ENCODE peak calls at places on chromosomes 2 and 18, in eight cellular contexts. M, V, D, R, U, L, O and T are unnamed samples. For H3K27me3, the result is how much of the 10 kb centered on the place peaks cover.

GRCh38 chr2:9473985-9474360 is 378 bp upstream of the IAH1 start:
- DNase-seq in M (peak), V (peak), D (no peak), R (peak), U (no peak), L (peak), O (no peak), T (peak)

GRCh38 chr2:17752281-17752680 is 1.3 kb downstream of the SMC6 start:
- DNase-seq in M (no peak), V (no peak), D (no peak), R (no peak), U (no peak), L (no peak), O (no peak), T (no peak)

GRCh38 chr18:45335644-45336043 is 279.6 kb upstream of the SLC14A2 start:
- DNase-seq in M (no peak), V (no peak), D (peak), R (no peak), U (no peak), L (no peak), O (no peak), T (no peak)

GRCh38 chr2:59974051-59974766 is 579.2 kb downstream of the BCL11A start:
- DNase-seq in M (no peak), V (no peak), D (no peak), R (no peak), U (no peak), L (no peak), O (no peak), T (no peak)

GRCh38 chr2:30272761-30273573 is 41.6 kb downstream of the LBH start:
- DNase-seq in M (no peak), V (no peak), D (no peak), R (no peak), U (no peak), L (no peak), O (no peak), T (no peak)

GRCh38 chr2:88170472-88170892 is 336 bp downstream of the THNSL2 start:
- DNase-seq in M (no peak), V (no peak), D (no peak), R (no peak), U (peak), L (peak), O (no peak), T (no peak)

GRCh38 chr2:216799873-216800421 is 59.9 kb downstream of the TNP1 start:
- DNase-seq in M (no peak), V (no peak), D (no peak), R (no peak), U (no peak), L (peak), O (no peak), T (no peak)

GRCh38 chr2:134360750-134361487 is 107.0 kb downstream of the MGAT5 start:
- DNase-seq in M (peak), V (peak), D (no peak), R (no peak), U (no peak), L (no peak), O (no peak), T (no peak)

GRCh38 chr2:120231974-120232635 is 8.9 kb upstream of the TMEM185B start:
- DNase-seq in M (no peak), V (no peak), D (peak), R (no peak), U (no peak), L (no peak), O (no peak), T (peak)

GRCh38 chr2:170170281-170171035 is 7.5 kb upstream of the MYO3B start:
- DNase-seq in M (no peak), V (no peak), D (no peak), R (no peak), U (no peak), L (no peak), O (no peak), T (no peak)

GRCh38 chr2:195486987-195487644 is 169.9 kb upstream of the SLC39A10 start:
- DNase-seq in M (no peak), V (no peak), D (peak), R (no peak), U (no peak), L (no peak), O (no peak), T (no peak)

GRCh38 chr2:100857915-100858314 is 38.0 kb downstream of the NPAS2 start:
- DNase-seq in M (no peak), V (no peak), D (no peak), R (no peak), U (no peak), L (no peak), O (no peak), T (no peak)

GRCh38 chr18:44536041-44536440 is 144.6 kb upstream of the SETBP1 start:
- DNase-seq in M (no peak), V (no peak), D (peak), R (no peak), U (no peak), L (no peak), O (no peak), T (no peak)

GRCh38 chr2:112784199-112785189 is at the start of gene IL1A:
- DNase-seq in M (no peak), V (no peak), D (peak), R (no peak), U (no peak), L (peak), O (no peak), T (no peak)

GRCh38 chr2:227862227-227862740 is 9.1 kb upstream of the DAW1 start:
- DNase-seq in M (no peak), V (no peak), D (peak), R (no peak), U (peak), L (peak), O (no peak), T (no peak)

GRCh38 chr2:74503506-74504475 is 3.7 kb downstream of the PCGF1 start:
- DNase-seq in M (no peak), V (no peak), D (no peak), R (no peak), U (peak), L (no peak), O (no peak), T (no peak)

GRCh38 chr2:128727914-128728313 is 409.2 kb upstream of the HS6ST1 start:
- DNase-seq in M (no peak), V (no peak), D (peak), R (no peak), U (peak), L (no peak), O (no peak), T (no peak)

GRCh38 chr2:101558740-101559508 is 84.0 kb upstream of the RFX8 start:
- DNase-seq in M (no peak), V (no peak), D (no peak), R (no peak), U (no peak), L (no peak), O (no peak), T (no peak)

GRCh38 chr2:158931577-158931976 is 36.9 kb upstream of the TANC1 start:
- DNase-seq in M (no peak), V (no peak), D (peak), R (no peak), U (no peak), L (no peak), O (no peak), T (no peak)

GRCh38 chr2:192127434-192127833 is 67.3 kb downstream of the TMEFF2 start:
- DNase-seq in M (no peak), V (no peak), D (no peak), R (no peak), U (no peak), L (no peak), O (no peak), T (no peak)

GRCh38 chr2:27442981-27443323 is 771 bp downstream of the KRTCAP3 start:
- DNase-seq in M (no peak), V (no peak), D (no peak), R (no peak), U (no peak), L (peak), O (no peak), T (no peak)

GRCh38 chr2:37377187-37377532 is 32.7 kb downstream of the QPCT start:
- DNase-seq in M (no peak), V (no peak), D (peak), R (no peak), U (peak), L (no peak), O (no peak), T (no peak)

GRCh38 chr2:26772064-26773001 is 8.2 kb downstream of the SLC35F6 start:
- DNase-seq in M (peak), V (peak), D (peak), R (peak), U (peak), L (peak), O (peak), T (peak)

GRCh38 chr2:124048664-124049063 is 23.6 kb downstream of the CNTNAP5 start:
- DNase-seq in M (no peak), V (no peak), D (no peak), R (no peak), U (no peak), L (no peak), O (no peak), T (no peak)

GRCh38 chr18:55833543-55833942 is 245.6 kb upstream of the TCF4 start:
- DNase-seq in M (no peak), V (no peak), D (peak), R (no peak), U (no peak), L (no peak), O (no peak), T (no peak)

GRCh38 chr2:134718956-134719814 is at the start of gene TMEM163:
- DNase-seq in M (no peak), V (no peak), D (no peak), R (peak), U (no peak), L (no peak), O (no peak), T (peak)

GRCh38 chr2:191626497-191627151 is 51.3 kb upstream of the NABP1 start:
- DNase-seq in M (no peak), V (no peak), D (peak), R (no peak), U (no peak), L (no peak), O (no peak), T (no peak)

GRCh38 chr18:63207154-63207790 is 112.3 kb downstream of the BCL2 start:
- DNase-seq in M (no peak), V (no peak), D (no peak), R (no peak), U (no peak), L (peak), O (no peak), T (no peak)

GRCh38 chr2:85181093-85181685 is 48.0 kb downstream of the TCF7L1 start:
- DNase-seq in M (no peak), V (no peak), D (no peak), R (no peak), U (no peak), L (no peak), O (no peak), T (no peak)

GRCh38 chr2:57549642-57550102 is 496.9 kb upstream of the VRK2 start:
- DNase-seq in M (no peak), V (no peak), D (peak), R (no peak), U (no peak), L (no peak), O (no peak), T (no peak)

GRCh38 chr18:50819027-50819726 is 639 bp downstream of the MRO start:
- DNase-seq in M (no peak), V (peak), D (peak), R (peak), U (no peak), L (peak), O (no peak), T (no peak)

GRCh38 chr2:184598313-184599053 is at the start of gene ZNF804A:
- DNase-seq in M (peak), V (peak), D (peak), R (peak), U (peak), L (peak), O (no peak), T (no peak)

GRCh38 chr2:1496394-1496821 is 83.1 kb downstream of the TPO start:
- DNase-seq in M (no peak), V (no peak), D (no peak), R (peak), U (no peak), L (no peak), O (no peak), T (no peak)

GRCh38 chr2:55031505-55031904 is 18.7 kb downstream of the RTN4 start:
- DNase-seq in M (no peak), V (no peak), D (no peak), R (no peak), U (no peak), L (no peak), O (no peak), T (no peak)

GRCh38 chr2:239928457-239929350 is 96.4 kb downstream of the NDUFA10 start:
- DNase-seq in M (peak), V (peak), D (no peak), R (peak), U (no peak), L (peak), O (no peak), T (no peak)

GRCh38 chr2:19503915-19504314 is 145.5 kb upstream of the OSR1 start:
- DNase-seq in M (no peak), V (no peak), D (no peak), R (no peak), U (no peak), L (no peak), O (no peak), T (no peak)

GRCh38 chr2:19504400-19505198 is 146.2 kb upstream of the OSR1 start:
- DNase-seq in M (no peak), V (no peak), D (peak), R (no peak), U (no peak), L (no peak), O (no peak), T (no peak)

GRCh38 chr2:19507137-19507536 is 148.7 kb upstream of the OSR1 start:
- DNase-seq in M (no peak), V (no peak), D (no peak), R (no peak), U (no peak), L (no peak), O (no peak), T (no peak)

GRCh38 chr2:19503406-19503805 is 145.0 kb upstream of the OSR1 start:
- DNase-seq in M (no peak), V (no peak), D (no peak), R (no peak), U (no peak), L (no peak), O (no peak), T (no peak)

DNA sequence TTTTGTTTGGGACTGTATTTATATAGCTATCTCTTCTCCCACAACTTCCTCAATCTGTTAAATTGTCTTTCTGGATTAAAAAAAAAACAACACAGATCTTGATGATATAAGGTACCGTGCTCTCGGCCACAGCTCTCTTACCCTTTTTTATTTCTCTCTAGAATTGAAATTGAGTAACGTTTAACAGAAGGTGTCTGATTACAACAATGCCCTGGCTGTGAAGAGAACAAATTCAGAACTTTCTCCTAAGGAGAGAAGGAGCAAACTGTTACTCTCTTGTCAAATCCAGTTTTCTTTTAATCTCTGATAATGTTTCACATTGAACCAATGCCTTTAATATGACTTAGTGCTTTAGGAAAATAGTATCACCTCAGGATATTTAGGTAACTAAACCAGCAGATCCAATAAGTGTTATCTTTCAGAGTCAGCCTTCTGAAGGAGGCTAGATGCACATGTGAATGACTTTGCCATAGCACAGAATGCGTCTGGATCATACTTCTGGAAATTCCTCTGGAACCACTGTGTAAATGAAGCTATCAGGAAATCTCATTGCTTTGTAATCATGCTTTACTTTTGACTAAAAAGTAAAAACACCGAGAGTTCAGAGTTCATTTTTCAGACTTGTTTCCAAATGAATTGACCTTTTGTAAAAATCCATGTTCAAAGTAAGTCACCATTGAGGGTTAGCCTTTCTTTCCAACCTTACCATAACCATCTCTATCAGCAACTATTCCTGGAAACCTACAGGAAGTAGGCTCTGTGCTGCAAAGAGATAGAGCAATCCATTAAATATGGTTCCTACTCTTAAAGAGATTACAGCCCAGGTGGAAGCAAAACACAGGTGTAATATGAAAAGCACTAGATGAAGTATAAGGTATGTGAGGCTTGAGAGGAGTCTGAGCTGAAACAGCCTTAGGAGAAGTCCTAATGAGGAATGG is 147.0 kb upstream of the OSR1 start:
- DNase-seq in M (no peak), V (no peak), D (no peak), R (no peak), U (no peak), L (no peak), O (no peak), T (no peak)
- TF ChIP-seq CTCF in M (no peak), V (no peak), D (no peak), R (no peak), U (no peak), L (no peak), O (no peak), T (no peak)

GRCh38 chr18:12247946-12248345 is 6.2 kb upstream of the CIDEA start:
- DNase-seq in M (no peak), V (no peak), D (no peak), R (no peak), U (no peak), L (no peak), O (no peak), T (no peak)
- H3K27me3 ChIP-seq in M (under half), V (half or more), D (under half), R (half or more), U (under half), L (under half), O (under half), T (under half)

DNA sequence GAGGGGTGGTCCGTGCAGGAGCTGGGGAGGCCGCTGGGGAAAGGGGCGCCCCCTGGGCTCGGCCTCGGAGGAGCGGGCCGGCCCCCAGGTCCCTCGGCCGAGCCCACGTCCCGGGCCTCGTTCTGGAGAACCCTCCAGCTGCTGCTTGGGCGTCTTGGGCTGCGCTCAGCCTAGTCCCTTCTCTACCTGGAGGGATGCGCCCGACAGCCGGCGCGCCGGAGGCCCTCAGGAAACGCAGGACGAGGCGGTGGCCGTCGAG is 293 bp upstream of the D2HGDH start:
- DNase-seq in M (no peak), V (no peak), D (no peak), R (no peak), U (no peak), L (no peak), O (no peak), T (no peak)
- H3K27ac ChIP-seq in M (peak), V (peak), D (no peak), R (peak), U (peak), L (peak), O (peak), T (no peak)

GRCh38 chr2:233976087-233976486 is 58.9 kb downstream of the TRPM8 start:
- DNase-seq in M (no peak), V (no peak), D (no peak), R (no peak), U (no peak), L (no peak), O (no peak), T (no peak)

GRCh38 chr2:233976690-233977294 is 59.6 kb downstream of the TRPM8 start:
- DNase-seq in M (no peak), V (no peak), D (peak), R (no peak), U (no peak), L (no peak), O (no peak), T (no peak)

GRCh38 chr2:233974530-233975071 is 57.4 kb downstream of the TRPM8 start:
- DNase-seq in M (peak), V (no peak), D (peak), R (peak), U (peak), L (no peak), O (no peak), T (no peak)

GRCh38 chr2:233973786-233974185 is 56.6 kb downstream of the TRPM8 start:
- DNase-seq in M (no peak), V (no peak), D (no peak), R (no peak), U (no peak), L (no peak), O (no peak), T (no peak)

GRCh38 chr2:233972941-233973575 is 55.9 kb downstream of the TRPM8 start:
- DNase-seq in M (no peak), V (peak), D (peak), R (no peak), U (no peak), L (no peak), O (no peak), T (no peak)
- TF ChIP-seq CTCF in M (no peak), V (no peak), D (no peak), R (no peak), U (no peak), L (no peak), O (no peak), T (no peak)

GRCh38 chr18:74454279-74454741 is 2.8 kb downstream of the DIPK1C start:
- DNase-seq in M (no peak), V (no peak), D (no peak), R (no peak), U (no peak), L (no peak), O (no peak), T (no peak)
- H3K27me3 ChIP-seq in M (under half), V (under half), D (under half), R (half or more), U (under half), L (under half), O (under half), T (under half)

DNA sequence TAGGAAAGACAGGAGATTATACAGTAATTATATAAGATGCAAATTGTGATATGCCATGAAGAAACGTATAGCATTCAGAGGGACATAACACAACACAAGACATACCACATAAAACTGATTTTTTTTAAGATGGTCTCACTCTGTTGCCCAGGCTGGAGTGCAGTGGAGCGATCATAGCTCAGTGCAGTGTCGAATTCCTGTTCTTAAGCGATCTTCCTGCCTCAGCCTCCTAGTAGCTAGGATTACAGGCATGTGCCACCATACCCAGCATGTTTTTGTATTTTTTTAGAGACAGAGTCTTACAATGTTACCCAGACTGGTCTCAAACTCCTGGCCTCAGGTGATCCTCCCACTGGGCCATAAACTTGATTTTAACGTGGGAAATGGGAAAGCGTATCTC is 2.6 kb downstream of the TSGA10 start:
- DNase-seq in M (no peak), V (no peak), D (no peak), R (no peak), U (no peak), L (no peak), O (no peak), T (no peak)
- H3K27ac ChIP-seq in M (no peak), V (no peak), D (no peak), R (no peak), U (no peak), L (no peak), O (no peak), T (no peak)